ENCODE peak calls at places on chromosomes 5 and 9, in ten cellular contexts. F is cardiac muscle cell, D is left lung, I is fibroblast of villous mesenchyme, E is neural progenitor cell, P is dorsolateral prefrontal cortex, T is HFF-Myc, C is body of pancreas, R is tibial nerve, Q is left ventricle myocardium inferior. W is an unnamed sample.

GRCh38 chr5:145776886-145777285 is 58.3 kb downstream of the PRELID2 start:
- DNase-seq in F (peak; percentile 60), D (no peak), I (peak; percentile 27), E (no peak), P (no peak), T (no peak), C (no peak), R (no peak), Q (no peak), W (peak; percentile 37)

GRCh38 chr9:98851730-98852462 is 44.4 kb downstream of the GALNT12 start:
- DNase-seq in F (no peak), D (no peak), I (peak; percentile 73), E (no peak), P (no peak), T (no peak), C (no peak), R (no peak), Q (no peak), W (no peak)

GRCh38 chr9:109149722-109150121 is 17.3 kb downstream of the FRRS1L start:
- DNase-seq in F (no peak), D (no peak), I (no peak), E (no peak), P (no peak), T (no peak), C (no peak), R (no peak), Q (no peak), W (no peak)

GRCh38 chr5:12023614-12024241 is 119.5 kb upstream of the CTNND2 start:
- DNase-seq in F (peak; percentile 38), D (no peak), I (peak; percentile 33), E (peak; percentile 74), P (no peak), T (peak; percentile 3), C (no peak), R (peak; percentile 13), Q (no peak), W (peak; percentile 36)

GRCh38 chr5:147391781-147392180 is 118.1 kb downstream of the DPYSL3 start:
- DNase-seq in F (peak; percentile 87), D (no peak), I (peak; percentile 80), E (peak; percentile 57), P (peak; percentile 53), T (peak; percentile 44), C (peak; percentile 49), R (peak; percentile 60), Q (no peak), W (peak; percentile 75)

GRCh38 chr5:167982-168660 is 23.2 kb upstream of the LRRC14B start:
- DNase-seq in F (peak; percentile 95), D (no peak), I (peak; percentile 96), E (no peak), P (no peak), T (peak; percentile 98), C (no peak), R (no peak), Q (no peak), W (peak; percentile 96)

GRCh38 chr9:70614786-70615565 is 200.5 kb upstream of the KLF9 start:
- DNase-seq in F (no peak), D (no peak), I (no peak), E (no peak), P (peak; percentile 72), T (no peak), C (no peak), R (no peak), Q (no peak), W (no peak)

GRCh38 chr5:135191084-135191826 is 157.2 kb upstream of the PITX1 start:
- DNase-seq in F (peak; percentile 76), D (peak; percentile 92), I (peak; percentile 79), E (peak; percentile 94), P (peak; percentile 37), T (no peak), C (peak; percentile 78), R (peak; percentile 23), Q (peak; percentile 61), W (peak; percentile 53)

GRCh38 chr5:180784497-180785097 is 18.0 kb downstream of the MGAT1 start:
- DNase-seq in F (peak; percentile 88), D (peak; percentile 70), I (peak; percentile 87), E (peak; percentile 50), P (peak; percentile 87), T (peak; percentile 58), C (peak; percentile 86), R (peak; percentile 79), Q (peak; percentile 78), W (peak; percentile 88)

GRCh38 chr5:31502506-31502905 is 29.4 kb downstream of the DROSHA start:
- DNase-seq in F (no peak), D (no peak), I (no peak), E (no peak), P (peak; percentile 81), T (no peak), C (no peak), R (no peak), Q (no peak), W (peak; percentile 23)

GRCh38 chr9:87334366-87334765 is 163.3 kb upstream of the DAPK1 start:
- DNase-seq in F (no peak), D (no peak), I (no peak), E (no peak), P (no peak), T (no peak), C (no peak), R (no peak), Q (no peak), W (no peak)

GRCh38 chr9:98381311-98382103 is 126.1 kb upstream of the TBC1D2 start:
- DNase-seq in F (no peak), D (no peak), I (no peak), E (no peak), P (no peak), T (no peak), C (no peak), R (no peak), Q (no peak), W (no peak)

GRCh38 chr9:105683688-105684275 is 10.6 kb upstream of the TMEM38B start:
- DNase-seq in F (no peak), D (no peak), I (no peak), E (no peak), P (no peak), T (no peak), C (no peak), R (no peak), Q (no peak), W (no peak)

GRCh38 chr9:19614294-19614693 is 174.5 kb downstream of the SLC24A2 start:
- DNase-seq in F (no peak), D (no peak), I (no peak), E (no peak), P (no peak), T (no peak), C (no peak), R (no peak), Q (no peak), W (no peak)

GRCh38 chr5:89289604-89290003 is 406.6 kb upstream of the MEF2C start:
- DNase-seq in F (peak; percentile 21), D (no peak), I (peak; percentile 64), E (no peak), P (no peak), T (no peak), C (no peak), R (no peak), Q (no peak), W (peak; percentile 90)

GRCh38 chr5:69268899-69269298 is 34.2 kb downstream of the CDK7 start:
- DNase-seq in F (no peak), D (no peak), I (no peak), E (no peak), P (no peak), T (no peak), C (no peak), R (no peak), Q (no peak), W (no peak)

GRCh38 chr5:174723979-174724483 is 351 bp upstream of the MSX2 start:
- DNase-seq in F (peak; percentile 26), D (no peak), I (peak; percentile 33), E (no peak), P (no peak), T (no peak), C (no peak), R (no peak), Q (no peak), W (no peak)
- TF ChIP-seq CTCF in F (no peak), D (no peak), I (no peak), E (no peak), P (no peak), T (no peak), C (no peak), R (no peak), Q (no peak), W (no peak)

DNA sequence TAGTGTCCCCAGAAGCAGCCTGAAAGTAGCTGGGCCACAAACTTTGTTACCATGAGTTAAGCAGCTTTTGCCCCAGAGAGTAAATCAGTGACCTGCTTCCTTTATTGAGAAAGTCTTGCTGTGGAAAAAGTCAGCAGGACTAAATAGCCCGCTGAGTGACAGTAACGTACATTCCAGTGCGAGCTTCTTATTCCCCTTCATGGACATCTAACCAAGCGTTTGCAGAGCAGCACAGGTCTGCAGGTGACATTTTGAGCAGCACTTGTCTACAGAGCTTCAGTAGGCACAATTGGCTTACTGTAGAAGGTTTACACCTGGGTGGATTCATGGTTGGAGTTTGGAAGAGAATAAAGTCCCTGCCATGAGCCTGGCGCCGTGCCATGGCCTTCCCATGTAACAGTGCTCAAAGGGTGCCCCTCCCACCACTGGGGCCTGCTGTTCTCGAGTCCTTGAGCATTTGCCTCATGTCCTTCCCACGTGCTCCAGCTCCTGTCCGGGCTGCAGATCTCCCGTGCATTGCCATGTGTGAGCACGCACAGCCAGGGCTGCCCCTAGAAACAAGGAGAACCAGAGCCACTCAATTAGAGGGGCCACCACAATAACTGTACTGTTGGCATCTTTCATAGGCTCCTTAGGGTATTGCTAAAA is 41.3 kb upstream of the GRHPR start:
- DNase-seq in F (no peak), D (no peak), I (no peak), E (no peak), P (no peak), T (no peak), C (no peak), R (no peak), Q (no peak), W (no peak)
- H3K4me3 ChIP-seq in F (no peak overlapping the region), D (no peak overlapping the region), I (no peak overlapping the region), E (no peak overlapping the region), P (no peak overlapping the region), T (no peak overlapping the region), C (no peak overlapping the region), R (no peak overlapping the region), Q (no peak overlapping the region), W (no peak overlapping the region)

GRCh38 chr5:176542596-176543427 is 5.6 kb upstream of the RNF44 start:
- DNase-seq in F (peak; percentile 35), D (peak; percentile 84), I (peak; percentile 21), E (peak; percentile 87), P (no peak), T (no peak), C (no peak), R (no peak), Q (no peak), W (no peak)
- TF ChIP-seq CTCF in F (no peak), D (no peak), I (no peak), E (peak; percentile 26), P (no peak), T (no peak), C (no peak), R (peak; percentile 51), Q (no peak), W (no peak)

DNA sequence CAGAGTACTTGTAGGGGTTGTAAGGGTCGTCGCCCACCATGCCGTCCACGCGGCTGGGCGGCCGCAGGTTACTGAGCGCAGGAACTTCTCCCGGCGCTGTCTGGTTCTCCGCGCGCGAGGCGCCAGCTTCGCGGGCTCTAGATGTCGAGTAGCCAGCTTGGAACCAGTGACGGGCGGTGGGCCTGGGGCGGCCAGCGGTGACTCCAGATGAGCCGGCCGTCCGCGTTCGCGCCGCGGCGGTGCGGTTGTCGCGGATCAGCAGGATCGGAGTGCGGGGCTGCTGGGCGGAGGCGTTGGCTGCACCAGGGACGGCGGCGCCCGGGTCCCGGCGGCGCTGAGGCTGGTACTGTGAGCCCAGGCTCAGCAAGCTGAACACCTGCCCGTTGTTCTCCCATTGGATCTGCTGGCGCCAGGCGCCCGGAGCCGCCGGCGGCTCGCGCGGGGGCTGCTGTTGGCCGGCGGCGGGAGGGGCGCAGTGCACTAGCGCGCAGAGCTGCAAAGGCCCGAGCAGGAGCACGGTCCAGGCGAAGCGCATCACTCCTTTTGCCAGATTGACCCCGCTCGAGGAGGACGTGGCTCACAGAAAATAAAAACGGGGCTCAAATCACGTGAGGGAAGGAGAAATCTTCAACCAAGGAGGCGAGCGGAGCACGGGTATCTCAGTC is 476 bp downstream of the LOX start:
- DNase-seq in F (peak; percentile 60), D (peak; percentile 81), I (no peak), E (peak; percentile 64), P (no peak), T (no peak), C (peak; percentile 14), R (no peak), Q (no peak), W (no peak)
- H3K4me3 ChIP-seq in F (peak overlapping the region; percentile 42), D (peak overlapping the region; percentile 58), I (peak overlapping the region; percentile 97), E (peak overlapping the region; percentile 49), P (peak overlapping the region; percentile 71), T (peak overlapping the region; percentile 79), C (peak overlapping the region; percentile 17), R (peak overlapping the region; percentile 51), Q (peak overlapping the region; percentile 75), W (peak overlapping the region; percentile 92)